ENCODE peak calls at places on chromosomes 2 and 18, in seven cellular contexts. W is foreskin melanocyte; H is H54; K is transverse colon; Y is stimulated activated CD4-positive, alpha-beta T cell treated with anti-CD3 and anti-CD28 coated beads, TNF-alpha, amount 100 ng/mL, for 4 hours; O is fibroblast of the conjunctiva; Q is mammary epithelial cell. L is an unnamed sample.

GRCh38 chr2:86441789-86442641 is 844 bp downstream of the KDM3A start:
- DNase-seq in K (peak), Y (peak), O (peak), Q (peak), H (peak), W (peak), L (peak)

GRCh38 chr2:9333591-9334171 is 89.6 kb downstream of the ITGB1BP1 start:
- DNase-seq in K (peak), O (peak), W (peak), Q (peak), Y (no peak), H (peak), L (peak)

GRCh38 chr2:221596192-221596591 is 24.1 kb upstream of the EPHA4 start:
- DNase-seq in W (peak), K (no peak), Q (peak), O (peak), Y (no peak), H (peak), L (peak)

GRCh38 chr18:26621161-26622026 is 73.0 kb upstream of the KCTD1 start:
- DNase-seq in K (peak), H (peak), O (no peak), W (peak), Q (peak), Y (no peak), L (no peak)

GRCh38 chr2:15334650-15335326 is 226.3 kb downstream of the NBAS start:
- DNase-seq in O (peak), Y (no peak), K (no peak), H (no peak), Q (peak), W (peak), L (no peak)

GRCh38 chr18:48752478-48752877 is 198.3 kb downstream of the SMAD7 start:
- DNase-seq in K (no peak), O (no peak), W (no peak), H (no peak), Y (no peak), Q (peak), L (no peak)

GRCh38 chr2:130759906-130760753 is 4.8 kb downstream of the AMER3 start:
- DNase-seq in O (no peak), K (no peak), W (no peak), H (peak), Y (no peak), Q (peak), L (no peak)

GRCh38 chr2:119491776-119492525 is 32.3 kb downstream of the SCTR start:
- DNase-seq in Q (peak), K (peak), W (no peak), H (peak), O (peak), Y (no peak), L (no peak)

GRCh38 chr2:188784269-188784762 is 189.9 kb upstream of the COL3A1 start:
- DNase-seq in O (no peak), Q (no peak), Y (no peak), K (no peak), W (no peak), H (no peak), L (no peak)

GRCh38 chr2:69298862-69299261 is 88.2 kb downstream of the GFPT1 start:
- DNase-seq in Y (no peak), W (no peak), K (no peak), H (peak), O (no peak), Q (no peak), L (no peak)

GRCh38 chr2:17520761-17521160 is 2.5 kb upstream of the RAD51AP2 start:
- DNase-seq in H (no peak), W (no peak), O (no peak), Y (no peak), K (no peak), Q (no peak), L (no peak)

GRCh38 chr2:174446531-174446930 is 40.3 kb downstream of the GPR155 start:
- DNase-seq in W (no peak), H (no peak), Y (no peak), O (no peak), Q (no peak), K (no peak), L (no peak)

GRCh38 chr18:45688834-45689233 is 35.1 kb upstream of the SLC14A1 start:
- DNase-seq in Q (no peak), W (no peak), O (no peak), Y (peak), H (no peak), K (peak), L (no peak)

L was measured in tibial nerve.